ENCODE peak calls at places on chromosome 19, in six cellular contexts. O is transverse colon, T is glutamatergic neuron, R is retinal pigment epithelial cell, P is GM06990, U is foreskin fibroblast. Q is an unnamed sample.

GRCh38 chr19:46759817-46760333 is 13.6 kb upstream of the STRN4 start:
- DNase-seq in O (no peak), T (no peak), R (no peak), P (no peak), U (peak; percentile 85), Q (no peak)

GRCh38 chr19:39402417-39403297 is 4.0 kb upstream of the ZFP36 start:
- DNase-seq in O (peak; percentile 93), T (peak; percentile 61), R (no peak), P (peak; percentile 91), U (peak; percentile 94), Q (no peak)

GRCh38 chr19:44735011-44735410 is 13.5 kb upstream of the BCL3 start:
- DNase-seq in O (no peak), T (no peak), R (no peak), P (no peak), U (no peak), Q (no peak)

GRCh38 chr19:45153339-45154063 is 7.3 kb downstream of the NKPD1 start:
- DNase-seq in O (peak; percentile 36), T (peak; percentile 87), R (peak; percentile 30), P (no peak), U (no peak), Q (no peak)

GRCh38 chr19:47723573-47723923 is 10.3 kb downstream of the EHD2 start:
- DNase-seq in O (peak; percentile 59), T (no peak), R (no peak), P (no peak), U (peak; percentile 85), Q (peak; percentile 63)

GRCh38 chr19:49157445-49158224 is at the start of gene TRPM4:
- DNase-seq in O (peak; percentile 95), T (peak; percentile 96), R (no peak), P (no peak), U (peak; percentile 60), Q (no peak)

GRCh38 chr19:51311388-51312257 is at the start of gene IGLON5:
- DNase-seq in O (no peak), T (peak; percentile 81), R (no peak), P (no peak), U (no peak), Q (no peak)

GRCh38 chr19:33702606-33703437 is 81.1 kb downstream of the CHST8 start:
- DNase-seq in O (no peak), T (no peak), R (no peak), P (no peak), U (no peak), Q (no peak)

GRCh38 chr19:46746281-46746965 is at the start of gene STRN4:
- DNase-seq in O (peak; percentile 57), T (peak; percentile 60), R (no peak), P (peak; percentile 68), U (peak; percentile 57), Q (no peak)

GRCh38 chr19:8209111-8209964 is at the start of gene CERS4:
- DNase-seq in O (peak; percentile 76), T (peak; percentile 80), R (no peak), P (peak; percentile 86), U (no peak), Q (no peak)

GRCh38 chr19:39927524-39928356 is 6.7 kb downstream of the FCGBP start:
- DNase-seq in O (no peak), T (no peak), R (no peak), P (no peak), U (no peak), Q (no peak)

GRCh38 chr19:13154911-13155471 is 4.8 kb downstream of the IER2 start:
- DNase-seq in O (peak; percentile 92), T (peak; percentile 69), R (no peak), P (peak; percentile 79), U (no peak), Q (no peak)

GRCh38 chr19:35099155-35099896 is 16.3 kb upstream of the FXYD3 start:
- DNase-seq in O (no peak), T (no peak), R (no peak), P (no peak), U (no peak), Q (no peak)

GRCh38 chr19:51654783-51655182 is 8.2 kb upstream of the SIGLEC14 start:
- DNase-seq in O (no peak), T (no peak), R (no peak), P (no peak), U (no peak), Q (no peak)

GRCh38 chr19:36215276-36216171 is 618 bp downstream of the ZNF146 start:
- DNase-seq in O (peak; percentile 9), T (peak; percentile 22), R (peak; percentile 12), P (no peak), U (no peak), Q (no peak)

GRCh38 chr19:28486934-28487333 is 726.0 kb downstream of the UQCRFS1 start:
- DNase-seq in O (no peak), T (no peak), R (no peak), P (no peak), U (no peak), Q (no peak)

GRCh38 chr19:31349160-31349881 is at the start of gene TSHZ3:
- DNase-seq in O (peak; percentile 72), T (peak; percentile 78), R (no peak), P (no peak), U (peak; percentile 84), Q (no peak)

GRCh38 chr19:18421371-18421959 is 2.3 kb downstream of the SSBP4 start:
- DNase-seq in O (no peak), T (no peak), R (no peak), P (no peak), U (no peak), Q (no peak)

GRCh38 chr19:1098177-1099051 is 3.2 kb upstream of the POLR2E start:
- DNase-seq in O (peak; percentile 46), T (no peak), R (peak; percentile 69), P (no peak), U (peak; percentile 32), Q (no peak)
- TF ChIP-seq CTCF in O (no peak), T (no peak), R (no peak), P (no peak), U (no peak), Q (no peak)

GRCh38 chr19:32404213-32404938 is 1.2 kb upstream of the DPY19L3 start:
- DNase-seq in O (no peak), T (peak; percentile 40), R (no peak), P (no peak), U (no peak), Q (no peak)

GRCh38 chr19:32404939-32405430 is 585 bp upstream of the DPY19L3 start:
- DNase-seq in O (peak; percentile 57), T (peak; percentile 58), R (no peak), P (no peak), U (no peak), Q (no peak)

GRCh38 chr19:32407004-32407992 is 1.7 kb downstream of the DPY19L3 start:
- DNase-seq in O (peak; percentile 12), T (no peak), R (no peak), P (no peak), U (peak; percentile 71), Q (peak; percentile 57)

GRCh38 chr19:32406161-32407003 is 812 bp downstream of the DPY19L3 start:
- DNase-seq in O (no peak), T (no peak), R (no peak), P (no peak), U (no peak), Q (no peak)

GRCh38 chr19:32405431-32406160 is at the start of gene DPY19L3:
- DNase-seq in O (peak; percentile 96), T (peak; percentile 97), R (peak; percentile 59), P (peak; percentile 95), U (peak; percentile 90), Q (peak; percentile 55)
- TF ChIP-seq CTCF in O (no peak), T (no peak), R (no peak), P (no peak), U (no peak), Q (no peak)

DNA sequence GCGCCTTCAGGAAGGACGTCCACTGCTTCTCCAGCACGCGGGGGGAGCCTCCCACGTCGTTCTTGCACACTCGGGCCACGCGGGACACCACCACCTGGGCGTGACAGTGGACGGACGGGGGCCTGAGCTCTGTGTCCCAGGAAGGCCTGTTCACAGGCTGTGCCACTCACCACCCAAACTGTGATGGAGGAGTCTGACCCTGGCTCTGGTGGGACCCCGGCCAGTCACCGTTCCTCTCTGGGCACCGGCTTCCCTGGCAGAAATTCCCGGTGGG is 7.0 kb downstream of the SEMA6B start:
- DNase-seq in O (no peak), T (no peak), R (no peak), P (no peak), U (no peak), Q (no peak)
- TF ChIP-seq CTCF in O (no peak), T (no peak), R (no peak), P (no peak), U (no peak), Q (no peak)

GRCh38 chr19:5296021-5296420 is 44.6 kb downstream of the PTPRS start:
- DNase-seq in O (no peak), T (no peak), R (no peak), P (no peak), U (no peak), Q (no peak)

GRCh38 chr19:5297272-5297669 is 43.3 kb downstream of the PTPRS start:
- DNase-seq in O (no peak), T (no peak), R (no peak), P (no peak), U (no peak), Q (no peak)

GRCh38 chr19:5296457-5297271 is 43.9 kb downstream of the PTPRS start:
- DNase-seq in O (no peak), T (no peak), R (no peak), P (no peak), U (no peak), Q (no peak)

GRCh38 chr19:5298502-5298901 is 42.1 kb downstream of the PTPRS start:
- DNase-seq in O (no peak), T (no peak), R (no peak), P (no peak), U (no peak), Q (no peak)

GRCh38 chr19:5299137-5299536 is 41.5 kb downstream of the PTPRS start:
- DNase-seq in O (no peak), T (no peak), R (no peak), P (no peak), U (no peak), Q (no peak)
- TF ChIP-seq CTCF in O (no peak), T (no peak), R (no peak), P (no peak), U (no peak), Q (no peak)

GRCh38 chr19:15252398-15253018 is 20.3 kb upstream of the EPHX3 start:
- DNase-seq in O (no peak), T (no peak), R (no peak), P (no peak), U (peak; percentile 51), Q (no peak)
- TF ChIP-seq CTCF in O (no peak), T (no peak), R (peak; percentile 66), P (peak; percentile 34), U (peak; percentile 64), Q (peak; percentile 60)

GRCh38 chr19:16069813-16070365 is 6.4 kb upstream of the TPM4 start:
- DNase-seq in O (peak; percentile 28), T (no peak), R (no peak), P (no peak), U (no peak), Q (no peak)

GRCh38 chr19:16068696-16069259 is 7.5 kb upstream of the TPM4 start:
- DNase-seq in O (no peak), T (no peak), R (no peak), P (no peak), U (no peak), Q (no peak)

GRCh38 chr19:16064209-16064889 is 11.9 kb upstream of the TPM4 start:
- DNase-seq in O (peak; percentile 6), T (no peak), R (no peak), P (no peak), U (no peak), Q (no peak)

GRCh38 chr19:16067205-16067938 is 8.9 kb upstream of the TPM4 start:
- DNase-seq in O (peak; percentile 82), T (no peak), R (no peak), P (no peak), U (peak; percentile 56), Q (no peak)

GRCh38 chr19:16066611-16067104 is 9.6 kb upstream of the TPM4 start:
- DNase-seq in O (peak; percentile 81), T (no peak), R (no peak), P (no peak), U (peak; percentile 61), Q (no peak)
- TF ChIP-seq CTCF in O (peak; percentile 36), T (no peak), R (peak; percentile 41), P (peak; percentile 67), U (no peak), Q (peak; percentile 12)

Q was measured in kidney epithelial cell.